ENCODE peak calls at places on chromosomes 4 and X, in seven cellular contexts. One of them, this sample, is unnamed.

GRCh38 chr4:180827610-180828009 is 1415.6 kb upstream of the TENM3 start:
- DNase-seq in heart left ventricle: no peak
- DNase-seq in A549: no peak
- DNase-seq in HepG2: no peak
- DNase-seq in upper lobe of left lung: no peak
- DNase-seq in ovary: no peak
- DNase-seq in lower leg skin: no peak
- DNase-seq in this sample: no peak

GRCh38 chrX:32871636-32872035 is 339.7 kb downstream of the DMD start:
- DNase-seq in heart left ventricle: no peak
- DNase-seq in A549: no peak
- DNase-seq in HepG2: no peak
- DNase-seq in upper lobe of left lung: no peak
- DNase-seq in ovary: no peak
- DNase-seq in lower leg skin: no peak
- DNase-seq in this sample: no peak

GRCh38 chrX:80667967-80668366 is 141.7 kb downstream of the BRWD3 start:
- DNase-seq in heart left ventricle: no peak
- DNase-seq in A549: no peak
- DNase-seq in HepG2: no peak
- DNase-seq in upper lobe of left lung: no peak
- DNase-seq in ovary: no peak
- DNase-seq in lower leg skin: no peak
- DNase-seq in this sample: no peak

GRCh38 chrX:115589419-115589818 is 28.4 kb downstream of the PLS3 start:
- DNase-seq in heart left ventricle: no peak
- DNase-seq in A549: no peak
- DNase-seq in HepG2: no peak
- DNase-seq in upper lobe of left lung: no peak
- DNase-seq in ovary: no peak
- DNase-seq in lower leg skin: no peak
- DNase-seq in this sample: no peak

GRCh38 chr4:162510937-162511336 is 347.1 kb upstream of the FSTL5 start:
- DNase-seq in heart left ventricle: no peak
- DNase-seq in A549: no peak
- DNase-seq in HepG2: no peak
- DNase-seq in upper lobe of left lung: no peak
- DNase-seq in ovary: no peak
- DNase-seq in lower leg skin: no peak
- DNase-seq in this sample: no peak

GRCh38 chr4:101977096-101977495 is 186.6 kb downstream of the BANK1 start:
- DNase-seq in heart left ventricle: no peak
- DNase-seq in A549: peak
- DNase-seq in HepG2: no peak
- DNase-seq in upper lobe of left lung: peak
- DNase-seq in ovary: no peak
- DNase-seq in lower leg skin: peak
- DNase-seq in this sample: no peak

GRCh38 chr4:173334891-173335754 is 965 bp upstream of the HMGB2 start:
- DNase-seq in heart left ventricle: peak
- DNase-seq in A549: peak
- DNase-seq in HepG2: peak
- DNase-seq in upper lobe of left lung: peak
- DNase-seq in ovary: peak
- DNase-seq in lower leg skin: peak
- DNase-seq in this sample: peak

GRCh38 chr4:72505314-72505744 is 63.7 kb downstream of the ADAMTS3 start:
- DNase-seq in heart left ventricle: no peak
- DNase-seq in A549: no peak
- DNase-seq in HepG2: peak
- DNase-seq in upper lobe of left lung: peak
- DNase-seq in ovary: no peak
- DNase-seq in lower leg skin: no peak
- DNase-seq in this sample: peak

GRCh38 chrX:10199212-10199611 is 42.4 kb downstream of the CLCN4 start:
- DNase-seq in heart left ventricle: peak
- DNase-seq in A549: no peak
- DNase-seq in HepG2: no peak
- DNase-seq in upper lobe of left lung: peak
- DNase-seq in ovary: no peak
- DNase-seq in lower leg skin: peak
- DNase-seq in this sample: peak

GRCh38 chr4:13178621-13179020 is 305.5 kb downstream of the RAB28 start:
- DNase-seq in heart left ventricle: no peak
- DNase-seq in A549: no peak
- DNase-seq in HepG2: no peak
- DNase-seq in upper lobe of left lung: no peak
- DNase-seq in ovary: no peak
- DNase-seq in lower leg skin: no peak
- DNase-seq in this sample: no peak

GRCh38 chr4:167903291-167903721 is 189.0 kb upstream of the ANXA10 start:
- DNase-seq in heart left ventricle: no peak
- DNase-seq in A549: peak
- DNase-seq in HepG2: no peak
- DNase-seq in upper lobe of left lung: no peak
- DNase-seq in ovary: no peak
- DNase-seq in lower leg skin: no peak
- DNase-seq in this sample: no peak

DNA sequence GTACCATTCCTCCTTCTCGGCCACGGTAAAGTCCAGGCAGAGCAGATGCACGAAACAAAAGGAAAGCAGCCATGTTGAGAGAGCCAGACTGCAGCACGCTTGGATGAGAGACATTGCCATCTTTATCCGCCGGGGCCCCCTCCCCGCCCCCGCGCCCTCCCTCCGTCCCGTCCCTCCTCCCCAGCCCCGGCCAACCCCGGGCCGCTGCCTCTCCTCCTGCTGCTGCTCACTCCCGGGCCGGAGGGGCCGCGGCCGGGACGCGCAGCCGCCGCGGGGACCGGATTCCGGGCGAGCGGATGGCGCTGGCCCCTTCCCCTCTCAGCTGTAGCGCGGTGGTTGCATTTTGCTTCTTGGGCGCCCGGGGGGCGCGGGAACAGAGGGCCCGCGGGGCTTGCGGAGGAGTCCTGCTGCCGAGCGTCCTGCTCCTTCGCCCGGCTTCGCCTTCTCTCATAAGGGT is 552 bp downstream of the RNF150 start:
- DNase-seq in heart left ventricle: peak
- DNase-seq in A549: peak
- DNase-seq in HepG2: no peak
- DNase-seq in upper lobe of left lung: no peak
- DNase-seq in ovary: peak
- DNase-seq in lower leg skin: no peak
- DNase-seq in this sample: peak
- TF ChIP-seq POLR2A in heart left ventricle: no peak
- TF ChIP-seq POLR2A in A549: no peak
- TF ChIP-seq POLR2A in HepG2: no peak
- TF ChIP-seq POLR2A in upper lobe of left lung: no peak
- TF ChIP-seq POLR2A in ovary: no peak
- TF ChIP-seq POLR2A in lower leg skin: no peak
- TF ChIP-seq POLR2A in this sample: no peak

GRCh38 chr4:121698119-121698732 is 1.4 kb upstream of the ANXA5 start:
- DNase-seq in heart left ventricle: no peak
- DNase-seq in A549: no peak
- DNase-seq in HepG2: no peak
- DNase-seq in upper lobe of left lung: no peak
- DNase-seq in ovary: peak
- DNase-seq in lower leg skin: peak
- DNase-seq in this sample: no peak
- H3K4me3 ChIP-seq in heart left ventricle: no peak
- H3K4me3 ChIP-seq in A549: no peak
- H3K4me3 ChIP-seq in HepG2: no peak
- H3K4me3 ChIP-seq in upper lobe of left lung: peak
- H3K4me3 ChIP-seq in ovary: no peak
- H3K4me3 ChIP-seq in lower leg skin: no peak
- H3K4me3 ChIP-seq in this sample: no peak

DNA sequence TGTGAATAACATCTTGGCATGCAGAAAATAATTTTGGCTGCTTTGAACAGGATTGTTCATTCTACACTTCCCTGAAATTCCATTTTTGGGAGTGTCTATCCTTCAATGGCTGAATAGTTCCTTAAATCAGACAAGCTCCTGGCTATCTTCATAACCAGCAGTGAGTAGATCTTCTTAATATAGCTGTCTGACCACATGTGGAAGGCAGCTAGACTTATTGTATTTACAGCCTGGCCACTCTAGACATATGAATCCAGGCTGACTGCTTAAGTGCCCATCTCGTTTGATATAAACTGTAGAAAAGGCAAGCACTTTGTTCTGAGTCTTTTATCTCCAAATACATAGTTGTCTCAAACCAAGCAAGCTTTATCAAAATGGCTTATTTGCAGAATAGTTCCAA is 40.0 kb downstream of the PWWP3B start:
- DNase-seq in heart left ventricle: no peak
- DNase-seq in A549: no peak
- DNase-seq in HepG2: no peak
- DNase-seq in upper lobe of left lung: no peak
- DNase-seq in ovary: no peak
- DNase-seq in lower leg skin: no peak
- DNase-seq in this sample: no peak
- TF ChIP-seq POLR2A in heart left ventricle: no peak
- TF ChIP-seq POLR2A in A549: no peak
- TF ChIP-seq POLR2A in HepG2: no peak
- TF ChIP-seq POLR2A in upper lobe of left lung: no peak
- TF ChIP-seq POLR2A in ovary: no peak
- TF ChIP-seq POLR2A in lower leg skin: no peak
- TF ChIP-seq POLR2A in this sample: no peak

DNA sequence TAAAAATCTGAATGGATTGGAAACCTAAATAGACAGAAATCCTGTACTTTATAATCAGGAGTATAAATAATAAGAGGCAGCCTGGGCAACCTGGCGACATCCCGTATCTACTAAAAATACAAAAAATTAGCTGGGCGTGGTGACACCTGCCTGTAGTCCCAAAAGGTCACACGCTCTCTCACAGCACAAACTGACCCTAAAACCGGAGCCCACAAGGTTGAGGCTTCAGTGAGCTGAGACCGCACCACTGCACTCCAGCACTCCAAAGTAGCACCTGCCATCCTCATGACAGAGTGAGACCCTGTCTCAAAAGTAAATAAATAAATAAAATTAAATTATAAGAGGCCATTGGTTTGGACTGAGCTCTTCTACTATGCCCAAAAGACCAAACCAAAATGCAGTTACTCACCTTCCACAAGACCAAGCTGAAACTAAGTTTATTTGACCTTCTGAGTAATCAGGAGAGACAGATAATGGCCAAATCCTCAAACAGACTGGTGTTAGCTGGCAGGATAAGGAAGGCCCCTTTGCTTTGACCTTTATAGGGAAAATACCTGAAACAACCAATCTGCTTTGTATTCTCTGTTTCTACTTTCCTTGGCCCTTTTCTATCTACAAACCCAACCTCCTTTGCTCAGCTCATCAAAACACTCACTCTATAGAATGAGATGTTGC is 3.2 kb upstream of the GRSF1 start:
- DNase-seq in heart left ventricle: no peak
- DNase-seq in A549: no peak
- DNase-seq in HepG2: peak
- DNase-seq in upper lobe of left lung: no peak
- DNase-seq in ovary: no peak
- DNase-seq in lower leg skin: no peak
- DNase-seq in this sample: no peak
- H3K4me3 ChIP-seq in heart left ventricle: no peak
- H3K4me3 ChIP-seq in A549: no peak
- H3K4me3 ChIP-seq in HepG2: no peak
- H3K4me3 ChIP-seq in upper lobe of left lung: no peak
- H3K4me3 ChIP-seq in ovary: no peak
- H3K4me3 ChIP-seq in lower leg skin: no peak
- H3K4me3 ChIP-seq in this sample: no peak

DNA sequence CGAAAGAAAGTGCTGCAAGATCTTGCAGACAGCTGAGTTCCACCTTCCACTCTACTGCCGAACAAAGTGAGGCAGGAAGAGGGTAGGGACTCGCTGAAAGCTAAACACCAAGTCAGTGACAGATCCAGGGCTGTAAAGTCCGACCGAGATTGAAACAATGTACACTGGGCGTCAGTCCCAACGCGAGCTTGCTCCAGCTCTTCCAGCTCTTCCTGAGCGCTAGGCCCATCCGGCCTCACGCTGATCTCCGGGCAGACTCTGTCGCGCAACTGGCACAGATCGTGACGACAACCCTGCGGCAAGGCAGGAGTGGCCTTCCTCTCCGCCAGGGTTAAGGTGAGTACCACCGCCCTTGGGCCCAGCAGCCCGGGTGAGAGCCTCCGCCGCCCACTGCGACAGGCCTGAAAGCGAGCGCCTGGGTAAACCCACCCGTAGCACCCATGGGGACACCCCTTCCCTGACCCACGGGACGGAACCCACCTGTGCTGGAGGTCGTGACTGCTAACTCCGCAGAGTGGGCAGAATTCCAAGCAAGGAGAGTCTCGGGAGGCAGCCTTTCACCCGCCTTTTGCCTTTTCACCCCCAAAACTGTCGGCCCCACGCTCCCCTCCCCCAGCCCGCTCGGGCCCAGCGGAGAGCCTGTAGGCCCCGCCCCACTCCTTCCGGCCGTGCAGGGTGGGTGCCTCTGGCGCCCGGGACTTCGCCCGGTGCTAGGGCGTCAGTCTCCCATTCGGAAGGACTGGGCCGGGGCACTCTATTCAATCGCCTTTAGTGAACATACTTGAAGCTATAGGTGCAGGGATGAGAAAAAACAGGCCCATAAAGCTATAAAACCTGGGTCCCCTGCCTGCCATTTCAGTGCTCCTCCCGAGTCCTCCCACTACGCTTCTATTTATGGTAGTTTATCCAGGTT is at the start of gene TMLHE:
- DNase-seq in heart left ventricle: peak
- DNase-seq in A549: peak
- DNase-seq in HepG2: peak
- DNase-seq in upper lobe of left lung: peak
- DNase-seq in ovary: peak
- DNase-seq in lower leg skin: peak
- DNase-seq in this sample: peak
- TF ChIP-seq POLR2A in heart left ventricle: no peak
- TF ChIP-seq POLR2A in A549: peak
- TF ChIP-seq POLR2A in HepG2: peak
- TF ChIP-seq POLR2A in upper lobe of left lung: no peak
- TF ChIP-seq POLR2A in ovary: no peak
- TF ChIP-seq POLR2A in lower leg skin: no peak
- TF ChIP-seq POLR2A in this sample: no peak

DNA sequence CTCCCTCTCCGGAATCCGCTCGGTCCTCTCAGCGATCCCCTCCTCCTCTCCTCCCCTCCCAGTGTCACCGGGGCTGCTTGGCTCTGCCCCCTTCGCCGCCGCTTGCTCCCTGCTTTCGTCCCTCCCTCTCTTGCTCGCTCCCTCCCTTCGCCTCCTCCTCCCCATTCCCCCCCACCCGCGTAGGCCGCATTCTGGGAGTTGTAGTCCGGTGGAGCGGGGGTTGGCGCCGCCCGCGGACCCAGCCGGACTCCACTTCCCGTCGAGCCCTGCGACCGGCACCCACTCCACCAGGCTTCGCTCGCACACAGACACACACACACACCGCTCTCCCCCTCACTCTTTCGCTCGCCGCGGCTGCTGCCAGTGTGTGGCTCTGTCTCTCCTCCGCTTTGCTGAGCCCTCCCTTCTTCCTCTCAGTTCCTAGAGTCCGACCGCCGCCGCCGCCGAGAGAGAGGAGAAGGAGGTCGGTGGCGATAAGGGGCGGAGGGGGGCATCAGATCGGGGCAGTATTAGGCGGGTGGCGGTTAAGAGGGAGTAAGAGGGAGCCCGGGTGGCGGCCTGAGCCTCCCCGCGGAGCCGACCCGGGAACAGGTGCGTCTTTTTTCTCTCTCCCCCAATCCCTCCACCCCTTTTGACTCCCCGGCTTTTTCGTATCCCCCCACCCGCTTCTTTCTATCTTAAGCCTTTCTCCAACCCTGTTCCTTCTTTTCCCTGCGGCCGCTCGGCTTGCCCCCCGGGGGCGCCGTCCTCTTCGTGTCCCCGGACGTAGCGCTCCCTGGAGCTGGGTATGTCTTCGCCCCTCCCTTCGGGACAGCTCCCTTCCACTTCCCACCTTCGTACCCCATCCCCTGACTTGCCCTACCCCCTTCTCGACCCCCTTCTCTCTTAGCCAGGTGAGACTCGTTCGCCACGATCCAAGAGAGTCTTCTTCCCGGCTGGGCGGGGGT is at the start of gene BCORL1:
- DNase-seq in heart left ventricle: peak
- DNase-seq in A549: peak
- DNase-seq in HepG2: peak
- DNase-seq in upper lobe of left lung: peak
- DNase-seq in ovary: peak
- DNase-seq in lower leg skin: peak
- DNase-seq in this sample: peak
- H3K4me3 ChIP-seq in heart left ventricle: peak
- H3K4me3 ChIP-seq in A549: no peak
- H3K4me3 ChIP-seq in HepG2: peak
- H3K4me3 ChIP-seq in upper lobe of left lung: no peak
- H3K4me3 ChIP-seq in ovary: peak
- H3K4me3 ChIP-seq in lower leg skin: no peak
- H3K4me3 ChIP-seq in this sample: no peak